ENCODE peak calls at places on chromosomes 5 and 9, in eight cellular contexts. B, S, A, V, Y, H, J and X are unnamed samples.

GRCh38 chr5:90293931-90294330 is 115.6 kb downstream of the CETN3 start:
- DNase-seq in B (no peak), S (no peak), A (no peak), V (no peak), Y (peak), H (no peak), J (no peak), X (no peak)

GRCh38 chr5:129852747-129853352 is 51.4 kb upstream of the CHSY3 start:
- DNase-seq in B (peak), S (peak), A (peak), V (peak), Y (peak), H (peak), J (peak), X (peak)

GRCh38 chr9:100229136-100229535 is 123.6 kb downstream of the TEX10 start:
- DNase-seq in B (no peak), S (no peak), A (no peak), V (no peak), Y (no peak), H (no peak), J (no peak), X (no peak)

GRCh38 chr5:96703384-96703910 is 41.3 kb downstream of the CAST start:
- DNase-seq in B (no peak), S (no peak), A (peak), V (no peak), Y (no peak), H (no peak), J (no peak), X (peak)

GRCh38 chr9:18256574-18256973 is 217.4 kb upstream of the ADAMTSL1 start:
- DNase-seq in B (no peak), S (no peak), A (no peak), V (no peak), Y (peak), H (no peak), J (no peak), X (no peak)

GRCh38 chr5:154095819-154096380 is 57.1 kb downstream of the MFAP3 start:
- DNase-seq in B (no peak), S (no peak), A (no peak), V (no peak), Y (no peak), H (no peak), J (no peak), X (no peak)

GRCh38 chr5:174500636-174501035 is 223.7 kb upstream of the MSX2 start:
- DNase-seq in B (no peak), S (no peak), A (no peak), V (no peak), Y (no peak), H (no peak), J (no peak), X (no peak)

GRCh38 chr5:149640350-149640999 is 59.2 kb downstream of the ARHGEF37 start:
- DNase-seq in B (no peak), S (no peak), A (no peak), V (no peak), Y (no peak), H (peak), J (no peak), X (no peak)

GRCh38 chr5:149301744-149302380 is 30.2 kb downstream of the AFAP1L1 start:
- DNase-seq in B (no peak), S (no peak), A (no peak), V (no peak), Y (peak), H (no peak), J (peak), X (no peak)

GRCh38 chr5:58133631-58134296 is 326.1 kb downstream of the PLK2 start:
- DNase-seq in B (no peak), S (no peak), A (no peak), V (peak), Y (peak), H (no peak), J (peak), X (no peak)

DNA sequence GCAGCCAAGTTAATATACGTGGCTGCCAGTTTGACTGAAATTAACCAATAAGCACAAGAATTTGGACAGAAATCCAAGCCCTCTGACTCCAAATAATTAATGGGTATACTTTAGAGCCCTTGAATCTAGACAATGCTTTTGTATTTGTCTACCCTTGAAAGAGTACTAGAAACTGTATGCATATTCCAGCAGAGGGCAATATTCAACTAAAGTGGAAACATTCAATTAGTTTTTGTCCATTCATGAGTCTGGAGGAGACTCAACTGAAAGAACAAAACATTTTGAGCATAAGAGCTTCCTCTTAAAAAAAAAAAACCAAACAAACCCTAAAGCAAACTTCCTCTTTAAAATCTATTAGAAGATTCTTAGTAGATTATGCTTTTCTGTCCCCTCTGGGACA is 157.8 kb downstream of the ARHGEF28 start:
- DNase-seq in B (no peak), S (no peak), A (no peak), V (no peak), Y (peak), H (no peak), J (no peak), X (no peak)
- TF ChIP-seq CTCF in B (peak), S (no peak), A (peak), V (peak), Y (peak), H (no peak), J (peak), X (no peak)

GRCh38 chr5:142311725-142312124 is 13.1 kb downstream of the SPRY4 start:
- DNase-seq in B (no peak), S (no peak), A (no peak), V (no peak), Y (no peak), H (no peak), J (no peak), X (no peak)
- TF ChIP-seq CTCF in B (no peak), S (no peak), A (no peak), V (no peak), Y (no peak), H (no peak), J (no peak), X (no peak)

GRCh38 chr9:385818-386398 is 171.2 kb downstream of the DOCK8 start:
- DNase-seq in B (no peak), S (peak), A (peak), V (peak), Y (peak), H (no peak), J (peak), X (peak)
- TF ChIP-seq CTCF in B (peak), S (peak), A (peak), V (peak), Y (peak), H (peak), J (peak), X (peak)

DNA sequence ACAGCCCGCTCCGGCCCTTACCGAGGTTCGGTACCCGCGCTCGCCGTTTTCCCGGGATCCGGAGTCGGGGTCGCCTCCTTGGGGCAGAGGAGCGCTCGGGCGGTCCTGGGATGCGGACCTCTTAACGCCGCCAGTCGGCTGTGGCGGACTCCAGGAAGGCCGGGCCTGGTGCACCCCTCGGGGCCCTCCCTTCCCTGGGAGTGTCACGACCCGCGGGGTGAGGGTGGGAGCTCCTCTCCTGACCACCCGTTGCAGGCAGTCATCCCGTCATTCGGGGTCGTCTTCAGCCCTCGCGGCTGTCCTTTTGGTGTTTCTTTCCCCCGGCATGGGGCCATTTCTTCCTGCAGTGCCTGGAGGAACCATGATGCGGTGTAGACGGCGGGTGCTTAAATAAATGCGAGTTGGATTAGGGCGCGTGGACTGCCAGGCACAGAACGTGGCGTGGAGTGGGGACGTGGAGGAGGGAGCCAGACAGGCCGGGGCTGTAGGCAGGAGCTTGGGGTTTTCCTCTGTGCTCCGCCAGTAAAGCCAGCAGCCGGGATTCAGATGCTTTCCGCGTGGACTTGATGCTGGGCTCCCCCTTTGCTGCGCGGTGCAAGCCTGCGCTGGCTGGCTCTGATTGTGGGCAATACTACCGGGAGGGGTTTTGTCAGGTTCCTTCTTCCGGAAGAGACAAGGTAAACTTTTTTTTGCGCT is 793 bp downstream of the KDM4C start:
- DNase-seq in B (peak), S (peak), A (peak), V (peak), Y (no peak), H (peak), J (no peak), X (peak)
- TF ChIP-seq CTCF in B (no peak), S (no peak), A (no peak), V (no peak), Y (no peak), H (no peak), J (no peak), X (no peak)

GRCh38 chr5:136135536-136135935 is 2.9 kb downstream of the SMAD5 start:
- DNase-seq in B (no peak), S (no peak), A (no peak), V (no peak), Y (no peak), H (no peak), J (no peak), X (no peak)
- TF ChIP-seq CTCF in B (no peak), S (no peak), A (no peak), V (no peak), Y (no peak), H (no peak), J (no peak), X (no peak)

GRCh38 chr9:133587466-133587865 is 21.7 kb downstream of the FAM163B start:
- DNase-seq in B (no peak), S (no peak), A (no peak), V (no peak), Y (no peak), H (no peak), J (no peak), X (no peak)

GRCh38 chr9:133590231-133590855 is 18.8 kb downstream of the FAM163B start:
- DNase-seq in B (no peak), S (no peak), A (no peak), V (no peak), Y (no peak), H (no peak), J (no peak), X (no peak)

GRCh38 chr9:133591116-133591910 is 17.9 kb downstream of the FAM163B start:
- DNase-seq in B (no peak), S (no peak), A (no peak), V (no peak), Y (no peak), H (no peak), J (no peak), X (no peak)

GRCh38 chr9:133591985-133592384 is 17.2 kb downstream of the FAM163B start:
- DNase-seq in B (no peak), S (no peak), A (no peak), V (no peak), Y (no peak), H (no peak), J (no peak), X (no peak)

GRCh38 chr9:133589454-133590227 is 19.5 kb downstream of the FAM163B start:
- DNase-seq in B (no peak), S (peak), A (no peak), V (no peak), Y (no peak), H (no peak), J (no peak), X (peak)
- TF ChIP-seq CTCF in B (peak), S (peak), A (peak), V (peak), Y (peak), H (no peak), J (peak), X (peak)

DNA sequence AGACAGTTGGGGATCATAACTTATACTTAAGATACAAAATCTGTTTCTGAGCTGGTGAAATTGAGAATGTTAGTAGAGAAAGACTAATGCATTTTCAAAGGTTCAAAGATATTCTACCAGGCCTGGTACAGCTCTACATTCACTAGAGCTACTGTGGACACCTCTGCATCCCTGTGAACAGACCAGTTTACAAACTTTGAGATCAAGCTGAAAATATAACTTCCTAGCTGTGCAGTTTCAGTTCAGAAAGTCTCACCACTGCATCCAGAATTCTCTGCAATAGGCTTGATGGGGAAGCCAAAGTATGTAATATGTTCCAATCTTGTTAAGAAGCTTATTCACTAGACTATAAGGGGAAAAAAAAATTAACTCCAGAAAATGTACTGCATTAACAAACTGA is 672.1 kb downstream of the NR2F1-AS1 start:
- DNase-seq in B (no peak), S (no peak), A (no peak), V (no peak), Y (no peak), H (no peak), J (no peak), X (no peak)
- TF ChIP-seq CTCF in B (no peak), S (no peak), A (no peak), V (no peak), Y (no peak), H (no peak), J (no peak), X (no peak)

GRCh38 chr5:34582364-34582763 is 73.8 kb upstream of the RAI14 start:
- DNase-seq in B (no peak), S (no peak), A (peak), V (no peak), Y (no peak), H (no peak), J (no peak), X (no peak)
- TF ChIP-seq CTCF in B (no peak), S (no peak), A (no peak), V (peak), Y (no peak), H (no peak), J (no peak), X (no peak)

GRCh38 chr9:14323083-14323968 is 9.4 kb upstream of the NFIB start:
- DNase-seq in B (no peak), S (no peak), A (no peak), V (no peak), Y (no peak), H (no peak), J (no peak), X (no peak)

GRCh38 chr9:14320272-14321245 is 6.6 kb upstream of the NFIB start:
- DNase-seq in B (no peak), S (no peak), A (no peak), V (no peak), Y (peak), H (no peak), J (peak), X (no peak)

GRCh38 chr9:14323969-14324366 is 10.0 kb upstream of the NFIB start:
- DNase-seq in B (no peak), S (no peak), A (no peak), V (no peak), Y (no peak), H (no peak), J (no peak), X (no peak)

GRCh38 chr9:14321517-14322125 is 7.7 kb upstream of the NFIB start:
- DNase-seq in B (no peak), S (no peak), A (no peak), V (no peak), Y (peak), H (no peak), J (no peak), X (no peak)

DNA sequence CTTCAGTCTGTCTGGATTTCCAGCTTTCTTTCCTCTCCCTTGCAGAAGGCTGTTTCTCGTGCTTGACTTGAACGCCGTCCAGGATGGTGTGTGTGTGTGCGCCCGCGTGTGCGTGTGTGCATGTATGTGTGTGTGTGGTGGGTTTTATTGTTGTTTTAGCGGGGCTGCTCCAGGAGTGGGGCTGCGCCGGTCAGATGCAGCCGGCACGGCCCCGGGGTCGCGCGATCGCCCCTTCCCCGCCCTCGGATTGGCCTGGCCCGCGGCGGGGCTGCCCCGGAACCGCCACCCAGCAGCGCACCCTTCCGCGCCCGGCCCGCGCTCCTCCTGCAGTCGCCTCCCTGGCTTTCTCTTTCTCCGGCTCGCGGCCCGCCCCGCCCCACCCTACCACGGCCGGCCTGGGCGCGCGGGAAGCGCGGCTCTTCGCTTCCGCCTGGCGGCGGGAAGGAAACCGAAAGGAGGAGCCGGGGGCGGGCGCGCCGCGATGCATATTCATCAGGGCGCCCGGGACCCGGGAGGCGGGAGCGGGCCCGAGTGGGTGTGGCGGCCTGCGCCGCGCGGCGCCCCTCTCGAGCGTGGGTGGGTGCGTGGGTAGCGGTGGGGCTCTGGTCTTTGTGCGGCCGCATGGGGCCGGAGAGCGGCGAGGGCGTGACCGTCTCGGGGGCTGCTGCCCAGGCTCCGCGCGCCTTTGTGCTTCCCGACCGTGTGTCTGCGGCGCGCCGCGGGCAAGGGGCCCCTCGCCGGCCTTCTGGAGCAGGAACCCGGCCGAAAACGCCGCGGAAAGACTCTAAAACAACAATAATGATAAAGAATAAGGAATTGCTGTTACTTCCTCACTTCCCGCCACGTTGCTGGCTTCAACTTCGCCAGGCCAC is 8.5 kb upstream of the NFIB start:
- DNase-seq in B (peak), S (peak), A (peak), V (peak), Y (peak), H (peak), J (peak), X (peak)
- TF ChIP-seq CTCF in B (peak), S (no peak), A (peak), V (peak), Y (peak), H (peak), J (peak), X (no peak)

DNA sequence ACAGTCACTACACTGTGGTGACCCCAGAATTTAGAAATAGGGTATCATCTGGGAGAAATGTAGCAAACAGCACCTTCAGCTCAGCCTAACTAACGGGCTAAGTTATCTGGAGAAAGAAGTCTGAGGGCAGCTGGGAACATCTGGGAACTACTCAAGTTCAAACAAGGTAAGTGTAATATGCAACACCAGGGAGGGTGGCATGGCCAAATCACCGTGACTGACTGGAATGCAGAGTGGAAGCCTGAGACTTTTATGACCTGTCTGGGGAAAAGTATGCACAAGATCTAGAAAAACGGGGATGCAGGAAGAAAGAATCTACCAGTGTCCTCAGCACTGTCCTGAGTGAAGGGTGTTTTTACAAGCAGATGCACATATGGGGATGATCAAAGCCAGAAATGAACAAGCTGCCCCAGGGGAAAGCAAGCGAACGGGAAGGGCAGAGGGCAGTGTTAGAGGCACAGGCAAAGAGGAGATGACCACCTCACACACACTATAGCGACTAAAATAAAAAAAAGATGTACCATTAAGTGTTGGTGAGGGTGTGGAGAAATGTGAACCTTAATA is 59.9 kb downstream of the SERINC5 start:
- DNase-seq in B (no peak), S (no peak), A (no peak), V (no peak), Y (no peak), H (no peak), J (peak), X (no peak)
- TF ChIP-seq CTCF in B (no peak), S (no peak), A (no peak), V (no peak), Y (no peak), H (no peak), J (no peak), X (no peak)